ENCODE peak calls at places on chromosomes 11 and 22, in nine cellular contexts. One of them, this sample, is unnamed.

GRCh38 chr22:30948930-30949342 is 19.6 kb downstream of the MORC2 start:
- DNase-seq in H9: no peak
- DNase-seq in activated naive CD4-positive, alpha-beta T cell treated with anti-CD3 and anti-CD28 coated beads, Interleukin-2, amount 10 ng/mL, durations not matched to agents 7 days and 5 days: no peak
- DNase-seq in anterior cingulate cortex: no peak
- DNase-seq in left lobe of liver: no peak
- DNase-seq in retinal pigment epithelial cell: no peak
- DNase-seq in stimulated activated CD4-positive, alpha-beta T cell treated with anti-CD3 and anti-CD28 coated beads, Interleukin-1b, Interleukin-23, amount 100 ng/mL, for 4 hours: no peak
- DNase-seq in astrocyte: no peak
- DNase-seq in PC-9: no peak
- DNase-seq in this sample: no peak

GRCh38 chr11:57379732-57380131 is 1.2 kb downstream of the PRG3 start:
- DNase-seq in retinal pigment epithelial cell: no peak
- DNase-seq in stimulated activated CD4-positive, alpha-beta T cell treated with anti-CD3 and anti-CD28 coated beads, Interleukin-1b, Interleukin-23, amount 100 ng/mL, for 4 hours: no peak
- DNase-seq in activated naive CD4-positive, alpha-beta T cell treated with anti-CD3 and anti-CD28 coated beads, Interleukin-2, amount 10 ng/mL, durations not matched to agents 7 days and 5 days: no peak
- DNase-seq in PC-9: peak
- DNase-seq in astrocyte: peak
- DNase-seq in left lobe of liver: no peak
- DNase-seq in H9: peak
- DNase-seq in anterior cingulate cortex: no peak
- DNase-seq in this sample: peak

GRCh38 chr11:126186708-126187481 is 24.6 kb downstream of the RPUSD4 start:
- DNase-seq in left lobe of liver: no peak
- DNase-seq in astrocyte: no peak
- DNase-seq in PC-9: no peak
- DNase-seq in stimulated activated CD4-positive, alpha-beta T cell treated with anti-CD3 and anti-CD28 coated beads, Interleukin-1b, Interleukin-23, amount 100 ng/mL, for 4 hours: no peak
- DNase-seq in activated naive CD4-positive, alpha-beta T cell treated with anti-CD3 and anti-CD28 coated beads, Interleukin-2, amount 10 ng/mL, durations not matched to agents 7 days and 5 days: no peak
- DNase-seq in H9: no peak
- DNase-seq in retinal pigment epithelial cell: no peak
- DNase-seq in anterior cingulate cortex: no peak
- DNase-seq in this sample: no peak

GRCh38 chr22:40544758-40545157 is 91.8 kb downstream of the MRTFA start:
- DNase-seq in PC-9: no peak
- DNase-seq in activated naive CD4-positive, alpha-beta T cell treated with anti-CD3 and anti-CD28 coated beads, Interleukin-2, amount 10 ng/mL, durations not matched to agents 7 days and 5 days: no peak
- DNase-seq in anterior cingulate cortex: no peak
- DNase-seq in H9: no peak
- DNase-seq in stimulated activated CD4-positive, alpha-beta T cell treated with anti-CD3 and anti-CD28 coated beads, Interleukin-1b, Interleukin-23, amount 100 ng/mL, for 4 hours: no peak
- DNase-seq in astrocyte: no peak
- DNase-seq in left lobe of liver: no peak
- DNase-seq in retinal pigment epithelial cell: no peak
- DNase-seq in this sample: no peak

GRCh38 chr11:64241430-64242153 is 697 bp downstream of the FKBP2 start:
- DNase-seq in activated naive CD4-positive, alpha-beta T cell treated with anti-CD3 and anti-CD28 coated beads, Interleukin-2, amount 10 ng/mL, durations not matched to agents 7 days and 5 days: peak
- DNase-seq in astrocyte: peak
- DNase-seq in anterior cingulate cortex: no peak
- DNase-seq in left lobe of liver: peak
- DNase-seq in retinal pigment epithelial cell: peak
- DNase-seq in PC-9: peak
- DNase-seq in stimulated activated CD4-positive, alpha-beta T cell treated with anti-CD3 and anti-CD28 coated beads, Interleukin-1b, Interleukin-23, amount 100 ng/mL, for 4 hours: peak
- DNase-seq in H9: peak
- DNase-seq in this sample: peak

GRCh38 chr11:73152861-73153483 is 10.9 kb upstream of the FCHSD2 start:
- DNase-seq in PC-9: peak
- DNase-seq in retinal pigment epithelial cell: no peak
- DNase-seq in left lobe of liver: no peak
- DNase-seq in activated naive CD4-positive, alpha-beta T cell treated with anti-CD3 and anti-CD28 coated beads, Interleukin-2, amount 10 ng/mL, durations not matched to agents 7 days and 5 days: peak
- DNase-seq in anterior cingulate cortex: no peak
- DNase-seq in stimulated activated CD4-positive, alpha-beta T cell treated with anti-CD3 and anti-CD28 coated beads, Interleukin-1b, Interleukin-23, amount 100 ng/mL, for 4 hours: peak
- DNase-seq in astrocyte: no peak
- DNase-seq in H9: peak
- DNase-seq in this sample: peak

GRCh38 chr11:72676874-72677341 is 2.7 kb upstream of the PDE2A start:
- DNase-seq in PC-9: no peak
- DNase-seq in activated naive CD4-positive, alpha-beta T cell treated with anti-CD3 and anti-CD28 coated beads, Interleukin-2, amount 10 ng/mL, durations not matched to agents 7 days and 5 days: peak
- DNase-seq in stimulated activated CD4-positive, alpha-beta T cell treated with anti-CD3 and anti-CD28 coated beads, Interleukin-1b, Interleukin-23, amount 100 ng/mL, for 4 hours: peak
- DNase-seq in left lobe of liver: no peak
- DNase-seq in retinal pigment epithelial cell: no peak
- DNase-seq in H9: peak
- DNase-seq in anterior cingulate cortex: peak
- DNase-seq in astrocyte: peak
- DNase-seq in this sample: peak

GRCh38 chr11:65505434-65506315 is 6.8 kb downstream of the MALAT1 start:
- DNase-seq in left lobe of liver: no peak
- DNase-seq in anterior cingulate cortex: no peak
- DNase-seq in H9: peak
- DNase-seq in activated naive CD4-positive, alpha-beta T cell treated with anti-CD3 and anti-CD28 coated beads, Interleukin-2, amount 10 ng/mL, durations not matched to agents 7 days and 5 days: no peak
- DNase-seq in stimulated activated CD4-positive, alpha-beta T cell treated with anti-CD3 and anti-CD28 coated beads, Interleukin-1b, Interleukin-23, amount 100 ng/mL, for 4 hours: no peak
- DNase-seq in PC-9: no peak
- DNase-seq in retinal pigment epithelial cell: no peak
- DNase-seq in astrocyte: peak
- DNase-seq in this sample: peak

GRCh38 chr11:45304111-45304991 is 18.2 kb upstream of the SYT13 start:
- DNase-seq in left lobe of liver: no peak
- DNase-seq in PC-9: no peak
- DNase-seq in H9: no peak
- DNase-seq in retinal pigment epithelial cell: no peak
- DNase-seq in astrocyte: no peak
- DNase-seq in anterior cingulate cortex: no peak
- DNase-seq in activated naive CD4-positive, alpha-beta T cell treated with anti-CD3 and anti-CD28 coated beads, Interleukin-2, amount 10 ng/mL, durations not matched to agents 7 days and 5 days: no peak
- DNase-seq in stimulated activated CD4-positive, alpha-beta T cell treated with anti-CD3 and anti-CD28 coated beads, Interleukin-1b, Interleukin-23, amount 100 ng/mL, for 4 hours: no peak
- DNase-seq in this sample: no peak

GRCh38 chr11:74683279-74683871 is 47.9 kb downstream of the CHRDL2 start:
- DNase-seq in activated naive CD4-positive, alpha-beta T cell treated with anti-CD3 and anti-CD28 coated beads, Interleukin-2, amount 10 ng/mL, durations not matched to agents 7 days and 5 days: peak
- DNase-seq in PC-9: no peak
- DNase-seq in anterior cingulate cortex: peak
- DNase-seq in left lobe of liver: no peak
- DNase-seq in stimulated activated CD4-positive, alpha-beta T cell treated with anti-CD3 and anti-CD28 coated beads, Interleukin-1b, Interleukin-23, amount 100 ng/mL, for 4 hours: no peak
- DNase-seq in astrocyte: no peak
- DNase-seq in H9: no peak
- DNase-seq in retinal pigment epithelial cell: no peak
- DNase-seq in this sample: peak

GRCh38 chr11:29518389-29519174 is 498.2 kb downstream of the KCNA4 start:
- DNase-seq in activated naive CD4-positive, alpha-beta T cell treated with anti-CD3 and anti-CD28 coated beads, Interleukin-2, amount 10 ng/mL, durations not matched to agents 7 days and 5 days: no peak
- DNase-seq in PC-9: no peak
- DNase-seq in left lobe of liver: no peak
- DNase-seq in astrocyte: no peak
- DNase-seq in retinal pigment epithelial cell: no peak
- DNase-seq in stimulated activated CD4-positive, alpha-beta T cell treated with anti-CD3 and anti-CD28 coated beads, Interleukin-1b, Interleukin-23, amount 100 ng/mL, for 4 hours: no peak
- DNase-seq in H9: peak
- DNase-seq in anterior cingulate cortex: no peak
- DNase-seq in this sample: peak

GRCh38 chr11:123082977-123083376 is 21.0 kb upstream of the HSPA8 start:
- DNase-seq in H9: no peak
- DNase-seq in left lobe of liver: no peak
- DNase-seq in retinal pigment epithelial cell: no peak
- DNase-seq in activated naive CD4-positive, alpha-beta T cell treated with anti-CD3 and anti-CD28 coated beads, Interleukin-2, amount 10 ng/mL, durations not matched to agents 7 days and 5 days: peak
- DNase-seq in anterior cingulate cortex: no peak
- DNase-seq in astrocyte: no peak
- DNase-seq in PC-9: peak
- DNase-seq in stimulated activated CD4-positive, alpha-beta T cell treated with anti-CD3 and anti-CD28 coated beads, Interleukin-1b, Interleukin-23, amount 100 ng/mL, for 4 hours: no peak
- DNase-seq in this sample: no peak

GRCh38 chr22:19068784-19069271 is 53.4 kb downstream of the DGCR2 start:
- DNase-seq in anterior cingulate cortex: no peak
- DNase-seq in retinal pigment epithelial cell: no peak
- DNase-seq in activated naive CD4-positive, alpha-beta T cell treated with anti-CD3 and anti-CD28 coated beads, Interleukin-2, amount 10 ng/mL, durations not matched to agents 7 days and 5 days: no peak
- DNase-seq in PC-9: no peak
- DNase-seq in astrocyte: no peak
- DNase-seq in H9: no peak
- DNase-seq in left lobe of liver: no peak
- DNase-seq in stimulated activated CD4-positive, alpha-beta T cell treated with anti-CD3 and anti-CD28 coated beads, Interleukin-1b, Interleukin-23, amount 100 ng/mL, for 4 hours: no peak
- DNase-seq in this sample: no peak

GRCh38 chr11:47606731-47607130 is 12.5 kb upstream of the C1QTNF4 start:
- DNase-seq in PC-9: no peak
- DNase-seq in astrocyte: peak
- DNase-seq in activated naive CD4-positive, alpha-beta T cell treated with anti-CD3 and anti-CD28 coated beads, Interleukin-2, amount 10 ng/mL, durations not matched to agents 7 days and 5 days: no peak
- DNase-seq in stimulated activated CD4-positive, alpha-beta T cell treated with anti-CD3 and anti-CD28 coated beads, Interleukin-1b, Interleukin-23, amount 100 ng/mL, for 4 hours: no peak
- DNase-seq in anterior cingulate cortex: no peak
- DNase-seq in left lobe of liver: no peak
- DNase-seq in H9: no peak
- DNase-seq in retinal pigment epithelial cell: no peak
- DNase-seq in this sample: peak

GRCh38 chr22:48849513-48849912 is 978.2 kb downstream of the BRD1 start:
- DNase-seq in anterior cingulate cortex: no peak
- DNase-seq in left lobe of liver: no peak
- DNase-seq in H9: no peak
- DNase-seq in activated naive CD4-positive, alpha-beta T cell treated with anti-CD3 and anti-CD28 coated beads, Interleukin-2, amount 10 ng/mL, durations not matched to agents 7 days and 5 days: no peak
- DNase-seq in retinal pigment epithelial cell: no peak
- DNase-seq in stimulated activated CD4-positive, alpha-beta T cell treated with anti-CD3 and anti-CD28 coated beads, Interleukin-1b, Interleukin-23, amount 100 ng/mL, for 4 hours: no peak
- DNase-seq in PC-9: no peak
- DNase-seq in astrocyte: no peak
- DNase-seq in this sample: no peak

GRCh38 chr11:58046231-58046630 is 15.5 kb downstream of the OR6Q1 start:
- DNase-seq in activated naive CD4-positive, alpha-beta T cell treated with anti-CD3 and anti-CD28 coated beads, Interleukin-2, amount 10 ng/mL, durations not matched to agents 7 days and 5 days: no peak
- DNase-seq in H9: no peak
- DNase-seq in retinal pigment epithelial cell: no peak
- DNase-seq in anterior cingulate cortex: no peak
- DNase-seq in astrocyte: no peak
- DNase-seq in PC-9: no peak
- DNase-seq in stimulated activated CD4-positive, alpha-beta T cell treated with anti-CD3 and anti-CD28 coated beads, Interleukin-1b, Interleukin-23, amount 100 ng/mL, for 4 hours: no peak
- DNase-seq in left lobe of liver: no peak
- DNase-seq in this sample: no peak

GRCh38 chr22:32823024-32823730 is 21.7 kb downstream of the TIMP3 start:
- DNase-seq in anterior cingulate cortex: no peak
- DNase-seq in retinal pigment epithelial cell: no peak
- DNase-seq in astrocyte: no peak
- DNase-seq in activated naive CD4-positive, alpha-beta T cell treated with anti-CD3 and anti-CD28 coated beads, Interleukin-2, amount 10 ng/mL, durations not matched to agents 7 days and 5 days: peak
- DNase-seq in H9: peak
- DNase-seq in stimulated activated CD4-positive, alpha-beta T cell treated with anti-CD3 and anti-CD28 coated beads, Interleukin-1b, Interleukin-23, amount 100 ng/mL, for 4 hours: no peak
- DNase-seq in left lobe of liver: peak
- DNase-seq in PC-9: peak
- DNase-seq in this sample: peak

GRCh38 chr11:104134760-104135159 is 29.2 kb downstream of the PDGFD start:
- DNase-seq in stimulated activated CD4-positive, alpha-beta T cell treated with anti-CD3 and anti-CD28 coated beads, Interleukin-1b, Interleukin-23, amount 100 ng/mL, for 4 hours: no peak
- DNase-seq in retinal pigment epithelial cell: no peak
- DNase-seq in left lobe of liver: no peak
- DNase-seq in anterior cingulate cortex: no peak
- DNase-seq in PC-9: peak
- DNase-seq in H9: no peak
- DNase-seq in activated naive CD4-positive, alpha-beta T cell treated with anti-CD3 and anti-CD28 coated beads, Interleukin-2, amount 10 ng/mL, durations not matched to agents 7 days and 5 days: no peak
- DNase-seq in astrocyte: peak
- DNase-seq in this sample: peak

GRCh38 chr11:1302041-1302460 is 7.4 kb downstream of the TOLLIP start:
- DNase-seq in astrocyte: no peak
- DNase-seq in left lobe of liver: peak
- DNase-seq in anterior cingulate cortex: no peak
- DNase-seq in activated naive CD4-positive, alpha-beta T cell treated with anti-CD3 and anti-CD28 coated beads, Interleukin-2, amount 10 ng/mL, durations not matched to agents 7 days and 5 days: no peak
- DNase-seq in stimulated activated CD4-positive, alpha-beta T cell treated with anti-CD3 and anti-CD28 coated beads, Interleukin-1b, Interleukin-23, amount 100 ng/mL, for 4 hours: no peak
- DNase-seq in H9: peak
- DNase-seq in retinal pigment epithelial cell: no peak
- DNase-seq in PC-9: no peak
- DNase-seq in this sample: no peak

GRCh38 chr11:105144887-105145286 is 5.3 kb upstream of the CARD18 start:
- DNase-seq in anterior cingulate cortex: no peak
- DNase-seq in activated naive CD4-positive, alpha-beta T cell treated with anti-CD3 and anti-CD28 coated beads, Interleukin-2, amount 10 ng/mL, durations not matched to agents 7 days and 5 days: no peak
- DNase-seq in left lobe of liver: no peak
- DNase-seq in H9: no peak
- DNase-seq in astrocyte: peak
- DNase-seq in stimulated activated CD4-positive, alpha-beta T cell treated with anti-CD3 and anti-CD28 coated beads, Interleukin-1b, Interleukin-23, amount 100 ng/mL, for 4 hours: no peak
- DNase-seq in PC-9: peak
- DNase-seq in retinal pigment epithelial cell: peak
- DNase-seq in this sample: no peak

GRCh38 chr22:40862537-40862936 is 624 bp upstream of the DNAJB7 start:
- DNase-seq in anterior cingulate cortex: no peak
- DNase-seq in H9: no peak
- DNase-seq in retinal pigment epithelial cell: no peak
- DNase-seq in activated naive CD4-positive, alpha-beta T cell treated with anti-CD3 and anti-CD28 coated beads, Interleukin-2, amount 10 ng/mL, durations not matched to agents 7 days and 5 days: no peak
- DNase-seq in stimulated activated CD4-positive, alpha-beta T cell treated with anti-CD3 and anti-CD28 coated beads, Interleukin-1b, Interleukin-23, amount 100 ng/mL, for 4 hours: no peak
- DNase-seq in left lobe of liver: no peak
- DNase-seq in astrocyte: no peak
- DNase-seq in PC-9: no peak
- DNase-seq in this sample: no peak

GRCh38 chr11:112579282-112579681 is 318.6 kb upstream of the PLET1 start:
- DNase-seq in stimulated activated CD4-positive, alpha-beta T cell treated with anti-CD3 and anti-CD28 coated beads, Interleukin-1b, Interleukin-23, amount 100 ng/mL, for 4 hours: no peak
- DNase-seq in PC-9: no peak
- DNase-seq in left lobe of liver: no peak
- DNase-seq in activated naive CD4-positive, alpha-beta T cell treated with anti-CD3 and anti-CD28 coated beads, Interleukin-2, amount 10 ng/mL, durations not matched to agents 7 days and 5 days: no peak
- DNase-seq in retinal pigment epithelial cell: no peak
- DNase-seq in H9: no peak
- DNase-seq in astrocyte: no peak
- DNase-seq in anterior cingulate cortex: no peak
- DNase-seq in this sample: no peak

GRCh38 chr11:64445651-64446050 is 86.7 kb downstream of the RPS6KA4 start:
- DNase-seq in PC-9: no peak
- DNase-seq in astrocyte: no peak
- DNase-seq in retinal pigment epithelial cell: no peak
- DNase-seq in activated naive CD4-positive, alpha-beta T cell treated with anti-CD3 and anti-CD28 coated beads, Interleukin-2, amount 10 ng/mL, durations not matched to agents 7 days and 5 days: no peak
- DNase-seq in left lobe of liver: no peak
- DNase-seq in H9: no peak
- DNase-seq in anterior cingulate cortex: no peak
- DNase-seq in stimulated activated CD4-positive, alpha-beta T cell treated with anti-CD3 and anti-CD28 coated beads, Interleukin-1b, Interleukin-23, amount 100 ng/mL, for 4 hours: no peak
- DNase-seq in this sample: no peak

GRCh38 chr11:117547188-117547831 is 219.7 kb downstream of the CEP164 start:
- DNase-seq in left lobe of liver: no peak
- DNase-seq in H9: peak
- DNase-seq in anterior cingulate cortex: no peak
- DNase-seq in PC-9: no peak
- DNase-seq in retinal pigment epithelial cell: no peak
- DNase-seq in stimulated activated CD4-positive, alpha-beta T cell treated with anti-CD3 and anti-CD28 coated beads, Interleukin-1b, Interleukin-23, amount 100 ng/mL, for 4 hours: no peak
- DNase-seq in activated naive CD4-positive, alpha-beta T cell treated with anti-CD3 and anti-CD28 coated beads, Interleukin-2, amount 10 ng/mL, durations not matched to agents 7 days and 5 days: no peak
- DNase-seq in astrocyte: no peak
- DNase-seq in this sample: peak

GRCh38 chr11:114202011-114202609 is 94.1 kb upstream of the NNMT start:
- DNase-seq in stimulated activated CD4-positive, alpha-beta T cell treated with anti-CD3 and anti-CD28 coated beads, Interleukin-1b, Interleukin-23, amount 100 ng/mL, for 4 hours: no peak
- DNase-seq in activated naive CD4-positive, alpha-beta T cell treated with anti-CD3 and anti-CD28 coated beads, Interleukin-2, amount 10 ng/mL, durations not matched to agents 7 days and 5 days: no peak
- DNase-seq in left lobe of liver: no peak
- DNase-seq in anterior cingulate cortex: no peak
- DNase-seq in retinal pigment epithelial cell: no peak
- DNase-seq in PC-9: no peak
- DNase-seq in astrocyte: no peak
- DNase-seq in H9: no peak
- DNase-seq in this sample: no peak

GRCh38 chr22:42720263-42721044 is at the start of gene A4GALT:
- DNase-seq in H9: peak
- DNase-seq in activated naive CD4-positive, alpha-beta T cell treated with anti-CD3 and anti-CD28 coated beads, Interleukin-2, amount 10 ng/mL, durations not matched to agents 7 days and 5 days: peak
- DNase-seq in anterior cingulate cortex: no peak
- DNase-seq in astrocyte: no peak
- DNase-seq in left lobe of liver: no peak
- DNase-seq in retinal pigment epithelial cell: no peak
- DNase-seq in PC-9: no peak
- DNase-seq in stimulated activated CD4-positive, alpha-beta T cell treated with anti-CD3 and anti-CD28 coated beads, Interleukin-1b, Interleukin-23, amount 100 ng/mL, for 4 hours: no peak
- DNase-seq in this sample: no peak

GRCh38 chr11:78733031-78733430 is 158.4 kb upstream of the NARS2 start:
- DNase-seq in anterior cingulate cortex: no peak
- DNase-seq in activated naive CD4-positive, alpha-beta T cell treated with anti-CD3 and anti-CD28 coated beads, Interleukin-2, amount 10 ng/mL, durations not matched to agents 7 days and 5 days: no peak
- DNase-seq in stimulated activated CD4-positive, alpha-beta T cell treated with anti-CD3 and anti-CD28 coated beads, Interleukin-1b, Interleukin-23, amount 100 ng/mL, for 4 hours: no peak
- DNase-seq in left lobe of liver: no peak
- DNase-seq in H9: no peak
- DNase-seq in astrocyte: no peak
- DNase-seq in PC-9: no peak
- DNase-seq in retinal pigment epithelial cell: no peak
- DNase-seq in this sample: no peak

GRCh38 chr11:102172127-102172848 is 62.0 kb downstream of the YAP1 start:
- DNase-seq in retinal pigment epithelial cell: no peak
- DNase-seq in stimulated activated CD4-positive, alpha-beta T cell treated with anti-CD3 and anti-CD28 coated beads, Interleukin-1b, Interleukin-23, amount 100 ng/mL, for 4 hours: no peak
- DNase-seq in astrocyte: peak
- DNase-seq in PC-9: no peak
- DNase-seq in anterior cingulate cortex: no peak
- DNase-seq in activated naive CD4-positive, alpha-beta T cell treated with anti-CD3 and anti-CD28 coated beads, Interleukin-2, amount 10 ng/mL, durations not matched to agents 7 days and 5 days: no peak
- DNase-seq in H9: no peak
- DNase-seq in left lobe of liver: no peak
- DNase-seq in this sample: no peak

GRCh38 chr22:39292561-39293074 is 26.8 kb downstream of the RPL3 start:
- DNase-seq in H9: peak
- DNase-seq in activated naive CD4-positive, alpha-beta T cell treated with anti-CD3 and anti-CD28 coated beads, Interleukin-2, amount 10 ng/mL, durations not matched to agents 7 days and 5 days: no peak
- DNase-seq in PC-9: peak
- DNase-seq in stimulated activated CD4-positive, alpha-beta T cell treated with anti-CD3 and anti-CD28 coated beads, Interleukin-1b, Interleukin-23, amount 100 ng/mL, for 4 hours: no peak
- DNase-seq in left lobe of liver: peak
- DNase-seq in astrocyte: peak
- DNase-seq in anterior cingulate cortex: peak
- DNase-seq in retinal pigment epithelial cell: peak
- DNase-seq in this sample: peak

GRCh38 chr11:82899191-82899820 is 924 bp downstream of the PRCP start:
- DNase-seq in H9: no peak
- DNase-seq in retinal pigment epithelial cell: no peak
- DNase-seq in stimulated activated CD4-positive, alpha-beta T cell treated with anti-CD3 and anti-CD28 coated beads, Interleukin-1b, Interleukin-23, amount 100 ng/mL, for 4 hours: no peak
- DNase-seq in left lobe of liver: no peak
- DNase-seq in astrocyte: no peak
- DNase-seq in PC-9: peak
- DNase-seq in anterior cingulate cortex: no peak
- DNase-seq in activated naive CD4-positive, alpha-beta T cell treated with anti-CD3 and anti-CD28 coated beads, Interleukin-2, amount 10 ng/mL, durations not matched to agents 7 days and 5 days: peak
- DNase-seq in this sample: peak

GRCh38 chr22:24806663-24807001 is 621 bp downstream of the SGSM1 start:
- DNase-seq in stimulated activated CD4-positive, alpha-beta T cell treated with anti-CD3 and anti-CD28 coated beads, Interleukin-1b, Interleukin-23, amount 100 ng/mL, for 4 hours: no peak
- DNase-seq in H9: no peak
- DNase-seq in PC-9: no peak
- DNase-seq in left lobe of liver: no peak
- DNase-seq in activated naive CD4-positive, alpha-beta T cell treated with anti-CD3 and anti-CD28 coated beads, Interleukin-2, amount 10 ng/mL, durations not matched to agents 7 days and 5 days: no peak
- DNase-seq in retinal pigment epithelial cell: no peak
- DNase-seq in astrocyte: no peak
- DNase-seq in anterior cingulate cortex: no peak
- DNase-seq in this sample: no peak

This sample was measured in ELF-1.